ENCODE peak calls at places on chromosomes 3 and 15, in six cellular contexts. I, N, C, A, G and X are unnamed samples.

GRCh38 chr15:81484076-81484475 is 110.1 kb upstream of the TMC3 start:
- DNase-seq in I (no peak), N (no peak), C (no peak), A (no peak), G (no peak), X (no peak)

GRCh38 chr15:50084932-50085331 is 34.1 kb downstream of the ATP8B4 start:
- DNase-seq in I (no peak), N (no peak), C (no peak), A (no peak), G (no peak), X (no peak)

GRCh38 chr15:86915811-86916331 is 836.2 kb downstream of the AGBL1 start:
- DNase-seq in I (no peak), N (peak), C (no peak), A (peak), G (peak), X (peak)

GRCh38 chr15:38996111-38996541 is 431.5 kb upstream of the RASGRP1 start:
- DNase-seq in I (no peak), N (no peak), C (no peak), A (no peak), G (peak), X (no peak)

GRCh38 chr15:70566989-70567388 is 196.4 kb downstream of the UACA start:
- DNase-seq in I (no peak), N (no peak), C (no peak), A (no peak), G (no peak), X (no peak)

GRCh38 chr15:91525746-91526145 is 327.8 kb upstream of the SLCO3A1 start:
- DNase-seq in I (no peak), N (no peak), C (no peak), A (no peak), G (no peak), X (no peak)

GRCh38 chr3:45955017-45955647 is 11.9 kb downstream of the CXCR6 start:
- DNase-seq in I (no peak), N (no peak), C (no peak), A (no peak), G (no peak), X (no peak)

GRCh38 chr3:186259612-186260383 is 102.2 kb downstream of the DGKG start:
- DNase-seq in I (peak), N (peak), C (peak), A (peak), G (peak), X (peak)

GRCh38 chr3:125280966-125281365 is 68.4 kb upstream of the SLC12A8 start:
- DNase-seq in I (no peak), N (no peak), C (no peak), A (peak), G (peak), X (no peak)

GRCh38 chr3:68088216-68088615 is 433.8 kb upstream of the SUCLG2 start:
- DNase-seq in I (no peak), N (no peak), C (peak), A (no peak), G (no peak), X (no peak)

GRCh38 chr3:129623447-129624118 is 17.1 kb upstream of the PLXND1 start:
- DNase-seq in I (no peak), N (peak), C (no peak), A (no peak), G (no peak), X (no peak)

GRCh38 chr3:156749244-156749643 is 74.9 kb downstream of the TIPARP start:
- DNase-seq in I (no peak), N (no peak), C (no peak), A (no peak), G (peak), X (no peak)